ENCODE peak calls at places on chromosomes 2 and 18, in ten cellular contexts. One of them, this sample, is unnamed.

GRCh38 chr2:224347181-224348051 is 54.5 kb downstream of the FAM124B start:
- DNase-seq in iPS DF 6.9: no peak
- DNase-seq in GM12865: no peak
- DNase-seq in GF-D8: no peak
- DNase-seq in CD4-positive, CD25-positive, alpha-beta regulatory T cell: no peak
- DNase-seq in frontal cortex: no peak
- DNase-seq in ovary: no peak
- DNase-seq in heart right ventricle: no peak
- DNase-seq in right cardiac atrium: no peak
- DNase-seq in stimulated activated CD4-positive, alpha-beta T cell treated with anti-CD3 and anti-CD28 coated beads, Interleukin-2, amount 100 ng/mL, for 48 hours: no peak
- DNase-seq in this sample: no peak

GRCh38 chr2:174025271-174026121 is 60.3 kb upstream of the SP3 start:
- DNase-seq in iPS DF 6.9: no peak
- DNase-seq in GM12865: no peak
- DNase-seq in GF-D8: peak; percentile 35
- DNase-seq in CD4-positive, CD25-positive, alpha-beta regulatory T cell: no peak
- DNase-seq in frontal cortex: no peak
- DNase-seq in ovary: peak; percentile 58
- DNase-seq in heart right ventricle: peak; percentile 77
- DNase-seq in right cardiac atrium: peak; percentile 94
- DNase-seq in stimulated activated CD4-positive, alpha-beta T cell treated with anti-CD3 and anti-CD28 coated beads, Interleukin-2, amount 100 ng/mL, for 48 hours: no peak
- DNase-seq in this sample: peak; percentile 84

GRCh38 chr2:114709936-114710850 is 267.8 kb downstream of the DPP10 start:
- DNase-seq in iPS DF 6.9: peak; percentile 33
- DNase-seq in GM12865: no peak
- DNase-seq in GF-D8: no peak
- DNase-seq in CD4-positive, CD25-positive, alpha-beta regulatory T cell: no peak
- DNase-seq in frontal cortex: no peak
- DNase-seq in ovary: no peak
- DNase-seq in heart right ventricle: no peak
- DNase-seq in right cardiac atrium: no peak
- DNase-seq in stimulated activated CD4-positive, alpha-beta T cell treated with anti-CD3 and anti-CD28 coated beads, Interleukin-2, amount 100 ng/mL, for 48 hours: no peak
- DNase-seq in this sample: no peak

GRCh38 chr2:181426687-181427086 is 30.5 kb upstream of the ITGA4 start:
- DNase-seq in iPS DF 6.9: no peak
- DNase-seq in GM12865: no peak
- DNase-seq in GF-D8: no peak
- DNase-seq in CD4-positive, CD25-positive, alpha-beta regulatory T cell: no peak
- DNase-seq in frontal cortex: no peak
- DNase-seq in ovary: no peak
- DNase-seq in heart right ventricle: no peak
- DNase-seq in right cardiac atrium: no peak
- DNase-seq in stimulated activated CD4-positive, alpha-beta T cell treated with anti-CD3 and anti-CD28 coated beads, Interleukin-2, amount 100 ng/mL, for 48 hours: no peak
- DNase-seq in this sample: no peak

GRCh38 chr18:10736984-10737383 is 211.2 kb downstream of the NAPG start:
- DNase-seq in iPS DF 6.9: no peak
- DNase-seq in GM12865: no peak
- DNase-seq in GF-D8: no peak
- DNase-seq in CD4-positive, CD25-positive, alpha-beta regulatory T cell: no peak
- DNase-seq in frontal cortex: no peak
- DNase-seq in ovary: no peak
- DNase-seq in heart right ventricle: no peak
- DNase-seq in right cardiac atrium: no peak
- DNase-seq in stimulated activated CD4-positive, alpha-beta T cell treated with anti-CD3 and anti-CD28 coated beads, Interleukin-2, amount 100 ng/mL, for 48 hours: no peak
- DNase-seq in this sample: no peak

GRCh38 chr2:7604456-7604855 is 687.2 kb downstream of the RNF144A start:
- DNase-seq in iPS DF 6.9: no peak
- DNase-seq in GM12865: no peak
- DNase-seq in GF-D8: no peak
- DNase-seq in CD4-positive, CD25-positive, alpha-beta regulatory T cell: no peak
- DNase-seq in frontal cortex: no peak
- DNase-seq in ovary: no peak
- DNase-seq in heart right ventricle: no peak
- DNase-seq in right cardiac atrium: no peak
- DNase-seq in stimulated activated CD4-positive, alpha-beta T cell treated with anti-CD3 and anti-CD28 coated beads, Interleukin-2, amount 100 ng/mL, for 48 hours: no peak
- DNase-seq in this sample: no peak

GRCh38 chr2:44614940-44615339 is 253.2 kb downstream of the CAMKMT start:
- DNase-seq in iPS DF 6.9: no peak
- DNase-seq in GM12865: no peak
- DNase-seq in GF-D8: no peak
- DNase-seq in CD4-positive, CD25-positive, alpha-beta regulatory T cell: no peak
- DNase-seq in frontal cortex: no peak
- DNase-seq in ovary: no peak
- DNase-seq in heart right ventricle: no peak
- DNase-seq in right cardiac atrium: no peak
- DNase-seq in stimulated activated CD4-positive, alpha-beta T cell treated with anti-CD3 and anti-CD28 coated beads, Interleukin-2, amount 100 ng/mL, for 48 hours: no peak
- DNase-seq in this sample: no peak

GRCh38 chr2:196399736-196400691 is 228.6 kb upstream of the STK17B start:
- DNase-seq in iPS DF 6.9: no peak
- DNase-seq in GM12865: no peak
- DNase-seq in GF-D8: peak; percentile 5
- DNase-seq in CD4-positive, CD25-positive, alpha-beta regulatory T cell: no peak
- DNase-seq in frontal cortex: no peak
- DNase-seq in ovary: no peak
- DNase-seq in heart right ventricle: peak; percentile 41
- DNase-seq in right cardiac atrium: no peak
- DNase-seq in stimulated activated CD4-positive, alpha-beta T cell treated with anti-CD3 and anti-CD28 coated beads, Interleukin-2, amount 100 ng/mL, for 48 hours: no peak
- DNase-seq in this sample: peak; percentile 56

GRCh38 chr2:112996635-112997034 is 8.6 kb upstream of the IL36A start:
- DNase-seq in iPS DF 6.9: no peak
- DNase-seq in GM12865: peak; percentile 43
- DNase-seq in GF-D8: no peak
- DNase-seq in CD4-positive, CD25-positive, alpha-beta regulatory T cell: peak; percentile 82
- DNase-seq in frontal cortex: no peak
- DNase-seq in ovary: no peak
- DNase-seq in heart right ventricle: no peak
- DNase-seq in right cardiac atrium: no peak
- DNase-seq in stimulated activated CD4-positive, alpha-beta T cell treated with anti-CD3 and anti-CD28 coated beads, Interleukin-2, amount 100 ng/mL, for 48 hours: peak; percentile 24
- DNase-seq in this sample: no peak

GRCh38 chr2:179355881-179356280 is 91.2 kb upstream of the SESTD1 start:
- DNase-seq in iPS DF 6.9: no peak
- DNase-seq in GM12865: no peak
- DNase-seq in GF-D8: no peak
- DNase-seq in CD4-positive, CD25-positive, alpha-beta regulatory T cell: no peak
- DNase-seq in frontal cortex: no peak
- DNase-seq in ovary: no peak
- DNase-seq in heart right ventricle: no peak
- DNase-seq in right cardiac atrium: no peak
- DNase-seq in stimulated activated CD4-positive, alpha-beta T cell treated with anti-CD3 and anti-CD28 coated beads, Interleukin-2, amount 100 ng/mL, for 48 hours: no peak
- DNase-seq in this sample: no peak

GRCh38 chr2:65317841-65318240 is 90.2 kb downstream of the ACTR2 start:
- DNase-seq in iPS DF 6.9: no peak
- DNase-seq in GM12865: no peak
- DNase-seq in GF-D8: no peak
- DNase-seq in CD4-positive, CD25-positive, alpha-beta regulatory T cell: no peak
- DNase-seq in frontal cortex: no peak
- DNase-seq in ovary: no peak
- DNase-seq in heart right ventricle: no peak
- DNase-seq in right cardiac atrium: no peak
- DNase-seq in stimulated activated CD4-positive, alpha-beta T cell treated with anti-CD3 and anti-CD28 coated beads, Interleukin-2, amount 100 ng/mL, for 48 hours: no peak
- DNase-seq in this sample: no peak

GRCh38 chr2:12180046-12180445 is 433.6 kb downstream of the LPIN1 start:
- DNase-seq in iPS DF 6.9: no peak
- DNase-seq in GM12865: no peak
- DNase-seq in GF-D8: no peak
- DNase-seq in CD4-positive, CD25-positive, alpha-beta regulatory T cell: no peak
- DNase-seq in frontal cortex: no peak
- DNase-seq in ovary: no peak
- DNase-seq in heart right ventricle: no peak
- DNase-seq in right cardiac atrium: no peak
- DNase-seq in stimulated activated CD4-positive, alpha-beta T cell treated with anti-CD3 and anti-CD28 coated beads, Interleukin-2, amount 100 ng/mL, for 48 hours: no peak
- DNase-seq in this sample: no peak

GRCh38 chr2:108921096-108922030 is 67.7 kb downstream of the EDAR start:
- DNase-seq in iPS DF 6.9: no peak
- DNase-seq in GM12865: no peak
- DNase-seq in GF-D8: no peak
- DNase-seq in CD4-positive, CD25-positive, alpha-beta regulatory T cell: no peak
- DNase-seq in frontal cortex: no peak
- DNase-seq in ovary: no peak
- DNase-seq in heart right ventricle: no peak
- DNase-seq in right cardiac atrium: no peak
- DNase-seq in stimulated activated CD4-positive, alpha-beta T cell treated with anti-CD3 and anti-CD28 coated beads, Interleukin-2, amount 100 ng/mL, for 48 hours: no peak
- DNase-seq in this sample: no peak

GRCh38 chr2:234454433-234454832 is 42.4 kb downstream of the ARL4C start:
- DNase-seq in iPS DF 6.9: no peak
- DNase-seq in GM12865: peak; percentile 40
- DNase-seq in GF-D8: no peak
- DNase-seq in CD4-positive, CD25-positive, alpha-beta regulatory T cell: peak; percentile 79
- DNase-seq in frontal cortex: no peak
- DNase-seq in ovary: no peak
- DNase-seq in heart right ventricle: no peak
- DNase-seq in right cardiac atrium: no peak
- DNase-seq in stimulated activated CD4-positive, alpha-beta T cell treated with anti-CD3 and anti-CD28 coated beads, Interleukin-2, amount 100 ng/mL, for 48 hours: no peak
- DNase-seq in this sample: no peak

GRCh38 chr2:101900375-101900774 is 91.4 kb upstream of the IL1R2 start:
- DNase-seq in iPS DF 6.9: no peak
- DNase-seq in GM12865: peak; percentile 77
- DNase-seq in GF-D8: no peak
- DNase-seq in CD4-positive, CD25-positive, alpha-beta regulatory T cell: no peak
- DNase-seq in frontal cortex: no peak
- DNase-seq in ovary: no peak
- DNase-seq in heart right ventricle: no peak
- DNase-seq in right cardiac atrium: no peak
- DNase-seq in stimulated activated CD4-positive, alpha-beta T cell treated with anti-CD3 and anti-CD28 coated beads, Interleukin-2, amount 100 ng/mL, for 48 hours: peak; percentile 41
- DNase-seq in this sample: no peak

GRCh38 chr18:77165489-77166415 is 33.2 kb upstream of the MBP start:
- DNase-seq in iPS DF 6.9: no peak
- DNase-seq in GM12865: no peak
- DNase-seq in GF-D8: no peak
- DNase-seq in CD4-positive, CD25-positive, alpha-beta regulatory T cell: no peak
- DNase-seq in frontal cortex: no peak
- DNase-seq in ovary: no peak
- DNase-seq in heart right ventricle: peak; percentile 66
- DNase-seq in right cardiac atrium: no peak
- DNase-seq in stimulated activated CD4-positive, alpha-beta T cell treated with anti-CD3 and anti-CD28 coated beads, Interleukin-2, amount 100 ng/mL, for 48 hours: no peak
- DNase-seq in this sample: no peak

GRCh38 chr2:149587950-149588487 is 444 bp upstream of the MMADHC start:
- DNase-seq in iPS DF 6.9: no peak
- DNase-seq in GM12865: no peak
- DNase-seq in GF-D8: no peak
- DNase-seq in CD4-positive, CD25-positive, alpha-beta regulatory T cell: no peak
- DNase-seq in frontal cortex: no peak
- DNase-seq in ovary: no peak
- DNase-seq in heart right ventricle: no peak
- DNase-seq in right cardiac atrium: no peak
- DNase-seq in stimulated activated CD4-positive, alpha-beta T cell treated with anti-CD3 and anti-CD28 coated beads, Interleukin-2, amount 100 ng/mL, for 48 hours: no peak
- DNase-seq in this sample: no peak

GRCh38 chr18:36312806-36313395 is 15.4 kb downstream of the FHOD3 start:
- DNase-seq in iPS DF 6.9: no peak
- DNase-seq in GM12865: no peak
- DNase-seq in GF-D8: no peak
- DNase-seq in CD4-positive, CD25-positive, alpha-beta regulatory T cell: no peak
- DNase-seq in frontal cortex: no peak
- DNase-seq in ovary: peak; percentile 63
- DNase-seq in heart right ventricle: no peak
- DNase-seq in right cardiac atrium: no peak
- DNase-seq in stimulated activated CD4-positive, alpha-beta T cell treated with anti-CD3 and anti-CD28 coated beads, Interleukin-2, amount 100 ng/mL, for 48 hours: no peak
- DNase-seq in this sample: no peak

GRCh38 chr2:237920673-237921072 is 46.1 kb upstream of the UBE2F start:
- DNase-seq in iPS DF 6.9: no peak
- DNase-seq in GM12865: no peak
- DNase-seq in GF-D8: no peak
- DNase-seq in CD4-positive, CD25-positive, alpha-beta regulatory T cell: no peak
- DNase-seq in frontal cortex: no peak
- DNase-seq in ovary: no peak
- DNase-seq in heart right ventricle: no peak
- DNase-seq in right cardiac atrium: no peak
- DNase-seq in stimulated activated CD4-positive, alpha-beta T cell treated with anti-CD3 and anti-CD28 coated beads, Interleukin-2, amount 100 ng/mL, for 48 hours: no peak
- DNase-seq in this sample: no peak

GRCh38 chr2:225041871-225042799 is at the start of gene DOCK10:
- DNase-seq in iPS DF 6.9: no peak
- DNase-seq in GM12865: peak; percentile 52
- DNase-seq in GF-D8: no peak
- DNase-seq in CD4-positive, CD25-positive, alpha-beta regulatory T cell: peak; percentile 56
- DNase-seq in frontal cortex: peak; percentile 78
- DNase-seq in ovary: peak; percentile 73
- DNase-seq in heart right ventricle: peak; percentile 23
- DNase-seq in right cardiac atrium: peak; percentile 65
- DNase-seq in stimulated activated CD4-positive, alpha-beta T cell treated with anti-CD3 and anti-CD28 coated beads, Interleukin-2, amount 100 ng/mL, for 48 hours: no peak
- DNase-seq in this sample: peak; percentile 60

GRCh38 chr2:42048318-42049251 is 764 bp downstream of the PKDCC start:
- DNase-seq in iPS DF 6.9: no peak
- DNase-seq in GM12865: no peak
- DNase-seq in GF-D8: no peak
- DNase-seq in CD4-positive, CD25-positive, alpha-beta regulatory T cell: no peak
- DNase-seq in frontal cortex: no peak
- DNase-seq in ovary: peak; percentile 65
- DNase-seq in heart right ventricle: no peak
- DNase-seq in right cardiac atrium: peak; percentile 74
- DNase-seq in stimulated activated CD4-positive, alpha-beta T cell treated with anti-CD3 and anti-CD28 coated beads, Interleukin-2, amount 100 ng/mL, for 48 hours: no peak
- DNase-seq in this sample: no peak

GRCh38 chr2:1641498-1641897 is 102.8 kb downstream of the PXDN start:
- DNase-seq in iPS DF 6.9: no peak
- DNase-seq in GM12865: no peak
- DNase-seq in GF-D8: no peak
- DNase-seq in CD4-positive, CD25-positive, alpha-beta regulatory T cell: no peak
- DNase-seq in frontal cortex: no peak
- DNase-seq in ovary: no peak
- DNase-seq in heart right ventricle: no peak
- DNase-seq in right cardiac atrium: no peak
- DNase-seq in stimulated activated CD4-positive, alpha-beta T cell treated with anti-CD3 and anti-CD28 coated beads, Interleukin-2, amount 100 ng/mL, for 48 hours: no peak
- DNase-seq in this sample: no peak

GRCh38 chr2:120066708-120067547 is 54.1 kb downstream of the EPB41L5 start:
- DNase-seq in iPS DF 6.9: no peak
- DNase-seq in GM12865: no peak
- DNase-seq in GF-D8: no peak
- DNase-seq in CD4-positive, CD25-positive, alpha-beta regulatory T cell: no peak
- DNase-seq in frontal cortex: no peak
- DNase-seq in ovary: no peak
- DNase-seq in heart right ventricle: peak; percentile 12
- DNase-seq in right cardiac atrium: no peak
- DNase-seq in stimulated activated CD4-positive, alpha-beta T cell treated with anti-CD3 and anti-CD28 coated beads, Interleukin-2, amount 100 ng/mL, for 48 hours: no peak
- DNase-seq in this sample: no peak

GRCh38 chr2:177908182-177908581 is 164.4 kb downstream of the PDE11A start:
- DNase-seq in iPS DF 6.9: no peak
- DNase-seq in GM12865: peak; percentile 1
- DNase-seq in GF-D8: peak; percentile 34
- DNase-seq in CD4-positive, CD25-positive, alpha-beta regulatory T cell: no peak
- DNase-seq in frontal cortex: no peak
- DNase-seq in ovary: no peak
- DNase-seq in heart right ventricle: no peak
- DNase-seq in right cardiac atrium: no peak
- DNase-seq in stimulated activated CD4-positive, alpha-beta T cell treated with anti-CD3 and anti-CD28 coated beads, Interleukin-2, amount 100 ng/mL, for 48 hours: no peak
- DNase-seq in this sample: no peak

GRCh38 chr2:24201496-24201895 is 26.6 kb downstream of the FAM228A start:
- DNase-seq in iPS DF 6.9: no peak
- DNase-seq in GM12865: no peak
- DNase-seq in GF-D8: no peak
- DNase-seq in CD4-positive, CD25-positive, alpha-beta regulatory T cell: no peak
- DNase-seq in frontal cortex: no peak
- DNase-seq in ovary: no peak
- DNase-seq in heart right ventricle: no peak
- DNase-seq in right cardiac atrium: no peak
- DNase-seq in stimulated activated CD4-positive, alpha-beta T cell treated with anti-CD3 and anti-CD28 coated beads, Interleukin-2, amount 100 ng/mL, for 48 hours: no peak
- DNase-seq in this sample: no peak